ENCODE peak calls at places on chromosomes 3 and 15, in six cellular contexts. C is epithelial cell of esophagus, D is B cell, S is thyroid gland, K is psoas muscle, I is endothelial cell. B is an unnamed sample.

GRCh38 chr3:69819283-69819682 is 80.0 kb downstream of the MITF start:
- DNase-seq in C (peak; percentile 26), D (no peak), S (no peak), K (peak; percentile 21), I (no peak), B (no peak)

GRCh38 chr3:37961622-37962455 is 28.7 kb upstream of the VILL start:
- DNase-seq in C (no peak), D (no peak), S (no peak), K (no peak), I (no peak), B (no peak)

GRCh38 chr15:40881351-40881750 is 7.3 kb upstream of the RHOV start:
- DNase-seq in C (no peak), D (no peak), S (no peak), K (no peak), I (no peak), B (no peak)

GRCh38 chr15:67101981-67102929 is 36.9 kb downstream of the SMAD3 start:
- DNase-seq in C (peak; percentile 74), D (no peak), S (no peak), K (no peak), I (no peak), B (peak; percentile 68)

GRCh38 chr15:88258021-88258641 is 1.6 kb upstream of the NTRK3 start:
- DNase-seq in C (no peak), D (no peak), S (peak; percentile 85), K (no peak), I (peak; percentile 71), B (peak; percentile 27)

GRCh38 chr15:83837946-83838571 is 184.1 kb downstream of the ADAMTSL3 start:
- DNase-seq in C (peak; percentile 45), D (no peak), S (peak; percentile 68), K (no peak), I (peak; percentile 56), B (peak; percentile 20)

GRCh38 chr3:29697989-29698388 is 417.1 kb downstream of the RBMS3 start:
- DNase-seq in C (no peak), D (no peak), S (no peak), K (no peak), I (no peak), B (no peak)

GRCh38 chr3:124248471-124249028 is 256.6 kb upstream of the ROPN1 start:
- DNase-seq in C (peak; percentile 56), D (no peak), S (no peak), K (peak; percentile 54), I (no peak), B (no peak)

GRCh38 chr3:120344349-120344748 is 4.8 kb downstream of the LRRC58 start:
- DNase-seq in C (no peak), D (no peak), S (no peak), K (no peak), I (no peak), B (no peak)

GRCh38 chr15:71114887-71115566 is at the start of gene THSD4:
- DNase-seq in C (peak; percentile 71), D (peak; percentile 71), S (peak; percentile 92), K (peak; percentile 69), I (peak; percentile 81), B (peak; percentile 73)

GRCh38 chr3:16398542-16399126 is 114.9 kb downstream of the RFTN1 start:
- DNase-seq in C (no peak), D (no peak), S (no peak), K (no peak), I (no peak), B (no peak)

GRCh38 chr3:131708216-131708615 is 205.4 kb upstream of the MRPL3 start:
- DNase-seq in C (no peak), D (no peak), S (no peak), K (no peak), I (no peak), B (no peak)

GRCh38 chr3:174439621-174440349 is 419.3 kb upstream of the NAALADL2 start:
- DNase-seq in C (peak; percentile 76), D (no peak), S (no peak), K (peak; percentile 21), I (peak; percentile 4), B (no peak)

GRCh38 chr15:73941871-73942635 is 15.8 kb downstream of the LOXL1 start:
- DNase-seq in C (no peak), D (no peak), S (no peak), K (no peak), I (no peak), B (no peak)

GRCh38 chr15:41827880-41828746 is at the start of gene JMJD7:
- DNase-seq in C (peak; percentile 92), D (peak; percentile 99), S (peak; percentile 94), K (peak; percentile 96), I (peak; percentile 96), B (peak; percentile 95)

GRCh38 chr3:88879905-88880304 is 227.5 kb upstream of the EPHA3 start:
- DNase-seq in C (peak; percentile 76), D (no peak), S (no peak), K (no peak), I (no peak), B (no peak)

GRCh38 chr3:101638262-101638745 is 38.6 kb downstream of the ZBTB11 start:
- DNase-seq in C (no peak), D (no peak), S (no peak), K (no peak), I (no peak), B (no peak)

GRCh38 chr3:46280105-46280797 is 38.0 kb downstream of the CCR3 start:
- DNase-seq in C (peak; percentile 82), D (no peak), S (peak; percentile 8), K (no peak), I (no peak), B (peak; percentile 88)

GRCh38 chr3:17954801-17955200 is 212.4 kb upstream of the TBC1D5 start:
- DNase-seq in C (no peak), D (no peak), S (no peak), K (no peak), I (no peak), B (no peak)

GRCh38 chr3:30473374-30474051 is 132.9 kb upstream of the TGFBR2 start:
- DNase-seq in C (peak; percentile 68), D (no peak), S (peak; percentile 12), K (peak; percentile 43), I (no peak), B (no peak)

GRCh38 chr3:147582642-147583041 is 173.5 kb downstream of the ZIC1 start:
- DNase-seq in C (no peak), D (no peak), S (no peak), K (no peak), I (no peak), B (no peak)

GRCh38 chr3:55629432-55629831 is 142.3 kb upstream of the WNT5A start:
- DNase-seq in C (peak; percentile 25), D (no peak), S (peak; percentile 44), K (no peak), I (no peak), B (no peak)

GRCh38 chr3:144341461-144341860 is 369.8 kb downstream of the DIPK2A start:
- DNase-seq in C (no peak), D (no peak), S (no peak), K (no peak), I (no peak), B (no peak)

GRCh38 chr3:148955544-148956346 is 35.6 kb upstream of the GYG1 start:
- DNase-seq in C (peak; percentile 60), D (no peak), S (peak; percentile 49), K (peak; percentile 19), I (peak; percentile 57), B (peak; percentile 50)

GRCh38 chr3:49199244-49199899 is 28.0 kb downstream of the KLHDC8B start:
- DNase-seq in C (peak; percentile 29), D (no peak), S (peak; percentile 77), K (peak; percentile 99), I (no peak), B (peak; percentile 23)

GRCh38 chr3:52819936-52820335 is 10.5 kb downstream of the ITIH4 start:
- DNase-seq in C (no peak), D (no peak), S (no peak), K (no peak), I (no peak), B (no peak)

GRCh38 chr3:134017490-134017889 is 12.2 kb downstream of the SLCO2A1 start:
- DNase-seq in C (no peak), D (no peak), S (no peak), K (no peak), I (no peak), B (no peak)

GRCh38 chr15:43998607-43999006 is 171.8 kb downstream of the WDR76 start:
- DNase-seq in C (peak; percentile 43), D (no peak), S (no peak), K (peak; percentile 20), I (no peak), B (no peak)

GRCh38 chr15:31440754-31441298 is 114.2 kb downstream of the KLF13 start:
- DNase-seq in C (no peak), D (peak; percentile 72), S (peak; percentile 44), K (peak; percentile 38), I (peak; percentile 34), B (peak; percentile 61)

GRCh38 chr15:88797648-88798339 is 5.4 kb upstream of the ACAN start:
- DNase-seq in C (no peak), D (no peak), S (no peak), K (no peak), I (no peak), B (no peak)

GRCh38 chr3:163382183-163382582 is 1696.1 kb downstream of the SI start:
- DNase-seq in C (no peak), D (no peak), S (no peak), K (no peak), I (no peak), B (no peak)

GRCh38 chr3:188220097-188220788 is 66.3 kb downstream of the LPP start:
- DNase-seq in C (peak; percentile 18), D (no peak), S (no peak), K (no peak), I (no peak), B (no peak)

GRCh38 chr15:65856821-65857455 is 12.4 kb upstream of the RAB11A start:
- DNase-seq in C (peak; percentile 69), D (peak; percentile 54), S (peak; percentile 67), K (peak; percentile 56), I (peak; percentile 60), B (peak; percentile 91)
- TF ChIP-seq CTCF in C (peak; percentile 95), D (peak; percentile 95), S (peak; percentile 82), K (peak; percentile 64), I (peak; percentile 88), B (peak; percentile 89)

GRCh38 chr3:177338697-177339219 is 141.5 kb upstream of the TBL1XR1 start:
- DNase-seq in C (no peak), D (no peak), S (no peak), K (no peak), I (no peak), B (no peak)
- TF ChIP-seq CTCF in C (no peak), D (no peak), S (no peak), K (no peak), I (no peak), B (no peak)

DNA sequence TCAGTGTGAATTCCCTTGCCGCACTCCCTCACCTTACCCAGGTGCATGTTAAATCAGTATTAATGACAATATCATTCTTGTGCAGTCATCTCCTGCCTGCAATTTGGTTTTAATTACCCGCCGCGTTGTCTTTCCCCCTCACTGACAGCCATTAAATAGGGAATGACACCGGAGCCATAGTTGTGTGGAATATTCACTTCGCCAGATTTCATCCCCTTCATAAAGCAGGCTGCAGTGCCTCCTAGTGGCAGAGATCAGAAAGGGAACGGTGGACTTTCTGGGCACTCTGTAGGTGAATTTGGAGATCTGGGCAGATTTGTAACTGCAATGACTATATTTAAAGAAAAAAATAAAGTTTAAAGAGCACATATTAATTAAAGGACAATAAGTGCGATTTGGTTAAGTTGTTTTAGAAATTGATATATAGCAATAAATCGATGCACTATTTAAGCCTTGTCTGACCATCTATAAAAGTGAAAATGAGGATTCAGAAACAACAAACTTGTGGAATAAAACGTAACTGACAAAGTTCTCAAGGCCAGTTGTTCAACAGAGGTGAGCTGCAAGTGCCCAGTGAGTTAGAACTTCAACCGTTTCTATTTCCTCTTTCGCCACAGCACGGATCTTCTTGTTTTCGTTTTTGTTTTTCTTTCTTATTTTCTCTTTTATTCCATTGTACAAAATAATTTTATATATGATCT is 725.1 kb upstream of the ARRDC4 start:
- DNase-seq in C (peak; percentile 58), D (no peak), S (peak; percentile 26), K (no peak), I (peak; percentile 68), B (peak; percentile 38)
- TF ChIP-seq CTCF in C (peak; percentile 97), D (peak; percentile 48), S (peak; percentile 64), K (peak; percentile 75), I (peak; percentile 91), B (peak; percentile 89)

GRCh38 chr3:126342991-126343661 is 14.1 kb downstream of the KLF15 start:
- DNase-seq in C (no peak), D (no peak), S (no peak), K (peak; percentile 19), I (no peak), B (no peak)
- TF ChIP-seq CTCF in C (no peak), D (no peak), S (no peak), K (no peak), I (no peak), B (no peak)

B was measured in activated CD8-positive, alpha-beta T cell treated with anti-CD3 and anti-CD28 coated beads for 36 hours.